ENCODE peak calls at places on chromosome 5, in nine cellular contexts. F is AG04449, V is brain microvascular endothelial cell, U is heart right ventricle, M is fibroblast of lung, C is stomach, O is left ventricle myocardium inferior, S is kidney epithelial cell, P is tibial artery. Q is an unnamed sample.

GRCh38 chr5:44871401-44871800 is 62.7 kb downstream of the MRPS30 start:
- DNase-seq in S (no peak), M (no peak), O (no peak), U (no peak), V (no peak), C (no peak), P (no peak), F (no peak), Q (no peak)

GRCh38 chr5:151480859-151481258 is 33.5 kb downstream of the SLC36A1 start:
- DNase-seq in S (no peak), P (no peak), F (peak; percentile 62), C (no peak), O (no peak), M (peak; percentile 11), V (peak; percentile 45), U (no peak), Q (peak; percentile 84)

GRCh38 chr5:174531782-174532191 is 192.6 kb upstream of the MSX2 start:
- DNase-seq in S (no peak), U (no peak), V (no peak), P (no peak), M (no peak), O (no peak), C (no peak), F (no peak), Q (no peak)

GRCh38 chr5:109911731-109912130 is 222.0 kb downstream of the MAN2A1 start:
- DNase-seq in S (no peak), O (no peak), M (peak; percentile 54), U (no peak), P (no peak), V (peak; percentile 57), C (no peak), F (peak; percentile 42), Q (peak; percentile 26)

GRCh38 chr5:65203746-65204145 is 278.0 kb downstream of the ADAMTS6 start:
- DNase-seq in S (peak; percentile 21), P (no peak), M (peak; percentile 80), C (no peak), F (peak; percentile 80), O (no peak), V (peak; percentile 79), U (no peak), Q (peak; percentile 86)

GRCh38 chr5:142852361-142852760 is 82.2 kb downstream of the ARHGAP26 start:
- DNase-seq in S (no peak), P (no peak), C (no peak), V (no peak), U (no peak), F (no peak), O (no peak), M (no peak), Q (no peak)

GRCh38 chr5:102531506-102531905 is 32.7 kb upstream of the SLCO6A1 start:
- DNase-seq in M (peak; percentile 17), V (no peak), O (no peak), F (no peak), S (no peak), P (no peak), C (no peak), U (no peak), Q (no peak)

GRCh38 chr5:109038209-109038840 is 290.6 kb downstream of the FER start:
- DNase-seq in V (no peak), S (no peak), U (no peak), O (no peak), M (peak; percentile 48), P (no peak), F (no peak), C (no peak), Q (peak; percentile 10)

GRCh38 chr5:154745349-154745748 is 9.8 kb upstream of the LARP1 start:
- DNase-seq in F (no peak), U (no peak), O (no peak), M (no peak), V (no peak), P (no peak), C (no peak), S (no peak), Q (no peak)

GRCh38 chr5:37840036-37840909 is at the start of gene GDNF:
- DNase-seq in V (no peak), O (peak; percentile 26), M (peak; percentile 41), C (peak; percentile 34), U (no peak), F (no peak), P (no peak), S (no peak), Q (peak; percentile 86)

GRCh38 chr5:37738057-37738691 is 101.7 kb downstream of the GDNF start:
- DNase-seq in U (no peak), S (peak; percentile 85), P (no peak), F (peak; percentile 85), C (no peak), M (peak; percentile 96), O (no peak), V (peak; percentile 93), Q (peak; percentile 97)

GRCh38 chr5:8329773-8330172 is 460.8 kb downstream of the MTRR start:
- DNase-seq in F (no peak), M (no peak), S (no peak), V (peak; percentile 14), C (no peak), O (no peak), U (no peak), P (no peak), Q (peak; percentile 24)

GRCh38 chr5:150700298-150700599 is 613 bp downstream of the RBM22 start:
- DNase-seq in M (no peak), C (no peak), O (no peak), F (no peak), V (no peak), U (no peak), S (no peak), P (no peak), Q (no peak)

GRCh38 chr5:135823799-135824366 is 10.6 kb upstream of the SLC25A48 start:
- DNase-seq in C (no peak), S (no peak), U (no peak), V (no peak), O (no peak), M (no peak), F (no peak), P (no peak), Q (no peak)

GRCh38 chr5:168822248-168822744 is 243.1 kb upstream of the PANK3 start:
- DNase-seq in P (no peak), O (no peak), F (no peak), V (no peak), C (no peak), U (no peak), S (no peak), M (no peak), Q (no peak)

GRCh38 chr5:72472666-72473422 is 34.4 kb downstream of the ZNF366 start:
- DNase-seq in O (no peak), U (no peak), V (no peak), M (no peak), C (no peak), P (no peak), S (no peak), F (no peak), Q (peak; percentile 43)

DNA sequence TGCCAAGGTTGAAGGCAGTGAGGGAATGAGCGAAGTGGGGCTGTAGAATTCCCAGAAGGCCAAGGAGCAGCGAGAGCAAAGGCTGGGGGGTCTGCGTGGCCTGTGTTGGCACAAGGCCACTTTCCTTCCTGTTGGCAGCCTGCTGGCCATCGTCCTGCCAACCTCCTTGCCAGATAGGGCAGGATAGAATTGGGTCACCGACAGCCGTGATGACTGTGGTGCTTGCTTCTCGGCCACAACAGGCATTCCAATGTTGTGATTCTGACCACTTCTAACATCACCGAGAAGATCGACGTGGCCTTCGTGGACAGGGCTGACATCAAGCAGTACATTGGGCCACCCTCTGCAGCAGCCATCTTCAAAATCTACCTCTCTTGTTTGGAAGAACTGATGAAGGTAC is 18.9 kb downstream of the TRIP13 start:
- DNase-seq in F (no peak), M (peak; percentile 73), O (no peak), P (no peak), V (peak; percentile 88), S (no peak), U (no peak), C (no peak), Q (no peak)
- H3K4me3 ChIP-seq in F (no peak overlapping the region), M (no peak overlapping the region), O (no peak overlapping the region), P (no peak overlapping the region), V (no peak overlapping the region), S (no peak overlapping the region), U (no peak overlapping the region), C (no peak overlapping the region), Q (no peak overlapping the region)

DNA sequence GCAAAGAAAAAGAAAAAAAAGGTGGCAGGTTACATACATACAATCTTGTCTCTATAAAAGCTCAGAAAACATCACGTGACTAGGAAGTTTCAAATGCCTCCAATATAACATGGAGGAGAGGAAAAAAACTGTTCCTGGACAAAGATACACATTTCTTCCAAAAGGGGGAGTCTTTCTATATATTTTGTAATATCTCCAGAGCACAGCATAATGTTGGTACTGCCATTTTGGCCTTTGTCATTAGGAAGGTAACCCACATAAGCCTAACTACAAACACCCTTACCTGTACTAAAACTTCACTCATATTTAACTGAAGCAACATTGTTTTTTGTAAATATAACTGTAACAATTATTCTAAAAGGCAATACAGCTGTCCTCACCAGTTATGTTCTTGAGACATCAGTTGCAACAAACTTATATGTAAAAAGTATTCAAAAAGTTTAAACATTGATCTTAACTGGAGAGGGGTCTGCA is 1.2 kb upstream of the BTF3 start:
- DNase-seq in M (peak; percentile 79), V (peak; percentile 40), C (no peak), O (no peak), S (peak; percentile 38), F (no peak), P (no peak), U (no peak), Q (peak; percentile 33)
- TF ChIP-seq CTCF in M (peak; percentile 46), V (peak; percentile 17), C (no peak), O (no peak), S (peak; percentile 40), F (peak; percentile 26), P (no peak), U (no peak), Q (peak; percentile 29)

DNA sequence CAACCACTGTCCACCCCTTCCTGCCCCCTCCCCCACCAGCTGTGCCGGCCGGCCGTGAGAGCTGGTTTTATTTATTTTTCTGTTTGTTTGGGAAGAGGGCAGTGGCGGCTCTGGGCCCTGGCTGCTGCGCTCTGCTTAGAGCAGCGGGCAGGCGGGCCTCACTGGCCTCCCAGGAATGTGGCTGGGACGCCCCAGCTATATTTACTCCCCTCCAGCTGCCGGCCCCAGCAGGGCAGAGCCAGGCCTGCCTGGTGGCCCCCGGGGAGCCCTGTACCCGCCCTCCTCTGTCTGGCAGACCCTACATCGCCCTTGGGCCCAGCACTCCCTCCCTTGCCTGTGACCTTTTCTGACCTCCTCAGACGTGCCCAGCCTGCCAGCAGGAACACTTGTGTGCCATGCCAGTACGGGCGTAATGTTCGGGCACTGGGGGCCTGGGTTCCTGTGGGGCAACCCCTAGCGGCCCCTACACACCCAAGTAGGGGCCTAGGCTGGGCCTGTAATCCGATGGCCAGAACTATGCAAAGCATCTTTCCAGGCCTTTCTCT is 7.7 kb downstream of the CXXC5 start:
- DNase-seq in F (no peak), O (peak; percentile 79), C (peak; percentile 85), U (peak; percentile 77), M (peak; percentile 69), S (no peak), V (no peak), P (peak; percentile 63), Q (peak; percentile 82)
- H3K4me3 ChIP-seq in F (peak overlapping the region; percentile 32), O (peak overlapping the region; percentile 90), C (peak overlapping the region; percentile 8), U (no peak overlapping the region), M (no peak overlapping the region), S (no peak overlapping the region), V (no peak overlapping the region), P (peak overlapping the region; percentile 24), Q (no peak overlapping the region)

DNA sequence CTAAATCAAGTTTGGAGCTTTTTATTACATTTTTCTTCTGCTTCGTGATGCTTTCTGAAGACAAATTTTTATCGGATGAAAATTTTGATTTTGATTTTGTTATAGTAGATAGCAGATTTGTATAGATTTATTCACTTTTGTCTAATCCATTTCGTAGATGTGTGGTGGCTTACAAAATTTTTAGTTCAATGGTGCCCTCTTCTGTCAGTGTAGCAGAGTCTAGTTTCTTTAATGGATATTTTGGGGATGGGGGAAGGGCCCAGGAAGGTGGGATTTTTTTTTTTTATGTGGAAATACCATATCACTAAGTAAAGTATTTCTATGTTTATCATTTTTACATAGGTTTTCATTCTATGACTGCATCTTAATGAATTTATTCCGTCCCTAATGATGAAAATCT is 259.9 kb upstream of the TARS1 start:
- DNase-seq in P (no peak), S (no peak), V (peak; percentile 36), U (peak; percentile 11), O (no peak), M (peak; percentile 75), C (no peak), F (peak; percentile 5), Q (peak; percentile 74)
- TF ChIP-seq CTCF in P (peak; percentile 34), S (peak; percentile 30), V (peak; percentile 55), U (peak; percentile 44), O (peak; percentile 56), M (peak; percentile 58), C (no peak), F (peak; percentile 32), Q (peak; percentile 41)